ENCODE peak calls at places on chromosomes 7 and 10, in five cellular contexts. One of them, this sample, is unnamed.

GRCh38 chr7:122219253-122219865 is 75.3 kb upstream of the AASS start:
- DNase-seq in prostate gland: no peak
- DNase-seq in body of pancreas: no peak
- DNase-seq in tibial nerve: no peak
- DNase-seq in sigmoid colon: no peak
- DNase-seq in this sample: no peak

GRCh38 chr10:132977807-132978206 is 35.4 kb upstream of the CFAP46 start:
- DNase-seq in prostate gland: no peak
- DNase-seq in body of pancreas: no peak
- DNase-seq in sigmoid colon: no peak
- DNase-seq in tibial nerve: no peak
- DNase-seq in this sample: no peak

GRCh38 chr7:75856562-75856961 is 22.3 kb upstream of the RHBDD2 start:
- DNase-seq in sigmoid colon: no peak
- DNase-seq in body of pancreas: peak
- DNase-seq in tibial nerve: no peak
- DNase-seq in prostate gland: no peak
- DNase-seq in this sample: no peak

GRCh38 chr10:86291616-86292340 is 74.8 kb downstream of the GRID1 start:
- DNase-seq in body of pancreas: no peak
- DNase-seq in sigmoid colon: peak
- DNase-seq in prostate gland: no peak
- DNase-seq in tibial nerve: no peak
- DNase-seq in this sample: no peak

GRCh38 chr7:137091396-137091795 is 222.9 kb downstream of the CHRM2 start:
- DNase-seq in tibial nerve: no peak
- DNase-seq in prostate gland: no peak
- DNase-seq in sigmoid colon: no peak
- DNase-seq in body of pancreas: no peak
- DNase-seq in this sample: no peak

GRCh38 chr7:66629222-66629658 is 559 bp downstream of the KCTD7 start:
- DNase-seq in sigmoid colon: peak
- DNase-seq in tibial nerve: no peak
- DNase-seq in prostate gland: no peak
- DNase-seq in body of pancreas: no peak
- DNase-seq in this sample: peak

GRCh38 chr7:47709451-47709850 is 127.5 kb upstream of the TNS3 start:
- DNase-seq in sigmoid colon: no peak
- DNase-seq in tibial nerve: no peak
- DNase-seq in prostate gland: no peak
- DNase-seq in body of pancreas: no peak
- DNase-seq in this sample: no peak

GRCh38 chr10:131786756-131787605 is 113.8 kb upstream of the PPP2R2D start:
- DNase-seq in body of pancreas: peak
- DNase-seq in sigmoid colon: no peak
- DNase-seq in tibial nerve: no peak
- DNase-seq in prostate gland: peak
- DNase-seq in this sample: peak

GRCh38 chr7:150879345-150879744 is 27.0 kb downstream of the AOC1 start:
- DNase-seq in tibial nerve: no peak
- DNase-seq in sigmoid colon: no peak
- DNase-seq in prostate gland: no peak
- DNase-seq in body of pancreas: no peak
- DNase-seq in this sample: no peak

GRCh38 chr7:155918720-155919399 is 106.6 kb upstream of the SHH start:
- DNase-seq in tibial nerve: no peak
- DNase-seq in sigmoid colon: no peak
- DNase-seq in prostate gland: no peak
- DNase-seq in body of pancreas: peak
- DNase-seq in this sample: peak

GRCh38 chr7:82263880-82264751 is 179.5 kb downstream of the CACNA2D1 start:
- DNase-seq in sigmoid colon: no peak
- DNase-seq in tibial nerve: no peak
- DNase-seq in body of pancreas: no peak
- DNase-seq in prostate gland: no peak
- DNase-seq in this sample: no peak

GRCh38 chr7:86202833-86203232 is 440.9 kb upstream of the GRM3 start:
- DNase-seq in tibial nerve: no peak
- DNase-seq in sigmoid colon: no peak
- DNase-seq in body of pancreas: no peak
- DNase-seq in prostate gland: no peak
- DNase-seq in this sample: no peak

GRCh38 chr10:67884313-67884841 is at the start of gene SIRT1:
- DNase-seq in tibial nerve: peak
- DNase-seq in prostate gland: peak
- DNase-seq in body of pancreas: peak
- DNase-seq in sigmoid colon: peak
- DNase-seq in this sample: peak

GRCh38 chr7:98354052-98354451 is 46.8 kb downstream of the BAIAP2L1 start:
- DNase-seq in body of pancreas: no peak
- DNase-seq in prostate gland: no peak
- DNase-seq in sigmoid colon: no peak
- DNase-seq in tibial nerve: no peak
- DNase-seq in this sample: no peak

GRCh38 chr7:880450-880849 is 4.1 kb downstream of the GET4 start:
- DNase-seq in sigmoid colon: no peak
- DNase-seq in tibial nerve: no peak
- DNase-seq in prostate gland: no peak
- DNase-seq in body of pancreas: no peak
- DNase-seq in this sample: no peak

GRCh38 chr10:8910314-8910713 is 855.8 kb downstream of the GATA3 start:
- DNase-seq in prostate gland: no peak
- DNase-seq in tibial nerve: no peak
- DNase-seq in body of pancreas: peak
- DNase-seq in sigmoid colon: no peak
- DNase-seq in this sample: no peak

GRCh38 chr7:155411718-155412415 is 46.1 kb upstream of the EN2 start:
- DNase-seq in tibial nerve: no peak
- DNase-seq in body of pancreas: no peak
- DNase-seq in prostate gland: no peak
- DNase-seq in sigmoid colon: no peak
- DNase-seq in this sample: no peak

GRCh38 chr7:122673951-122674350 is 25.0 kb downstream of the RNF133 start:
- DNase-seq in tibial nerve: no peak
- DNase-seq in prostate gland: no peak
- DNase-seq in sigmoid colon: no peak
- DNase-seq in body of pancreas: no peak
- DNase-seq in this sample: no peak

GRCh38 chr10:60733189-60733815 is 45.0 kb upstream of the CDK1 start:
- DNase-seq in tibial nerve: no peak
- DNase-seq in sigmoid colon: no peak
- DNase-seq in prostate gland: peak
- DNase-seq in body of pancreas: peak
- DNase-seq in this sample: peak

GRCh38 chr10:11789294-11789693 is 33.9 kb upstream of the PROSER2 start:
- DNase-seq in tibial nerve: no peak
- DNase-seq in body of pancreas: no peak
- DNase-seq in prostate gland: no peak
- DNase-seq in sigmoid colon: no peak
- DNase-seq in this sample: no peak

GRCh38 chr7:55339033-55339995 is 25.8 kb upstream of the LANCL2 start:
- DNase-seq in sigmoid colon: no peak
- DNase-seq in body of pancreas: no peak
- DNase-seq in tibial nerve: no peak
- DNase-seq in prostate gland: no peak
- DNase-seq in this sample: no peak

GRCh38 chr10:1109795-1110673 is 53.8 kb downstream of the WDR37 start:
- DNase-seq in sigmoid colon: no peak
- DNase-seq in prostate gland: peak
- DNase-seq in tibial nerve: no peak
- DNase-seq in body of pancreas: peak
- DNase-seq in this sample: no peak

GRCh38 chr7:156456503-156457115 is 184.0 kb upstream of the RNF32 start:
- DNase-seq in tibial nerve: no peak
- DNase-seq in body of pancreas: peak
- DNase-seq in sigmoid colon: no peak
- DNase-seq in prostate gland: no peak
- DNase-seq in this sample: peak

GRCh38 chr10:49761789-49762565 is at the start of gene OGDHL:
- DNase-seq in sigmoid colon: no peak
- DNase-seq in body of pancreas: peak
- DNase-seq in tibial nerve: no peak
- DNase-seq in prostate gland: peak
- DNase-seq in this sample: no peak

GRCh38 chr10:15228426-15228825 is 59.9 kb upstream of the NMT2 start:
- DNase-seq in prostate gland: no peak
- DNase-seq in tibial nerve: no peak
- DNase-seq in sigmoid colon: no peak
- DNase-seq in body of pancreas: no peak
- DNase-seq in this sample: no peak

GRCh38 chr10:106438386-106438785 is 726.1 kb downstream of the SORCS1 start:
- DNase-seq in body of pancreas: no peak
- DNase-seq in prostate gland: no peak
- DNase-seq in tibial nerve: no peak
- DNase-seq in sigmoid colon: no peak
- DNase-seq in this sample: no peak

GRCh38 chr7:115086146-115086841 is 164.4 kb downstream of the MDFIC start:
- DNase-seq in sigmoid colon: no peak
- DNase-seq in body of pancreas: no peak
- DNase-seq in prostate gland: no peak
- DNase-seq in tibial nerve: no peak
- DNase-seq in this sample: no peak

GRCh38 chr10:100508691-100509150 is 10.9 kb downstream of the SEC31B start:
- DNase-seq in prostate gland: no peak
- DNase-seq in sigmoid colon: no peak
- DNase-seq in body of pancreas: peak
- DNase-seq in tibial nerve: no peak
- DNase-seq in this sample: peak

GRCh38 chr10:79984851-79985250 is 35.9 kb upstream of the SFTPD start:
- DNase-seq in prostate gland: no peak
- DNase-seq in body of pancreas: no peak
- DNase-seq in tibial nerve: no peak
- DNase-seq in sigmoid colon: no peak
- DNase-seq in this sample: peak

GRCh38 chr7:151876899-151877777 is at the start of gene PRKAG2:
- DNase-seq in prostate gland: peak
- DNase-seq in body of pancreas: peak
- DNase-seq in tibial nerve: peak
- DNase-seq in sigmoid colon: peak
- DNase-seq in this sample: peak

GRCh38 chr7:107441576-107442422 is 28.1 kb upstream of the GPR22 start:
- DNase-seq in sigmoid colon: no peak
- DNase-seq in prostate gland: no peak
- DNase-seq in tibial nerve: no peak
- DNase-seq in body of pancreas: no peak
- DNase-seq in this sample: no peak

GRCh38 chr10:124605001-124605370 is 139.2 kb downstream of the FAM53B start:
- DNase-seq in tibial nerve: no peak
- DNase-seq in sigmoid colon: no peak
- DNase-seq in body of pancreas: no peak
- DNase-seq in prostate gland: no peak
- DNase-seq in this sample: no peak

GRCh38 chr10:102450374-102451104 is 804 bp downstream of the C10orf95 start:
- DNase-seq in prostate gland: peak
- DNase-seq in tibial nerve: peak
- DNase-seq in body of pancreas: peak
- DNase-seq in sigmoid colon: peak
- DNase-seq in this sample: peak
- TF ChIP-seq CTCF in prostate gland: no peak
- TF ChIP-seq CTCF in tibial nerve: no peak
- TF ChIP-seq CTCF in body of pancreas: no peak
- TF ChIP-seq CTCF in sigmoid colon: no peak
- TF ChIP-seq CTCF in this sample: no peak

DNA sequence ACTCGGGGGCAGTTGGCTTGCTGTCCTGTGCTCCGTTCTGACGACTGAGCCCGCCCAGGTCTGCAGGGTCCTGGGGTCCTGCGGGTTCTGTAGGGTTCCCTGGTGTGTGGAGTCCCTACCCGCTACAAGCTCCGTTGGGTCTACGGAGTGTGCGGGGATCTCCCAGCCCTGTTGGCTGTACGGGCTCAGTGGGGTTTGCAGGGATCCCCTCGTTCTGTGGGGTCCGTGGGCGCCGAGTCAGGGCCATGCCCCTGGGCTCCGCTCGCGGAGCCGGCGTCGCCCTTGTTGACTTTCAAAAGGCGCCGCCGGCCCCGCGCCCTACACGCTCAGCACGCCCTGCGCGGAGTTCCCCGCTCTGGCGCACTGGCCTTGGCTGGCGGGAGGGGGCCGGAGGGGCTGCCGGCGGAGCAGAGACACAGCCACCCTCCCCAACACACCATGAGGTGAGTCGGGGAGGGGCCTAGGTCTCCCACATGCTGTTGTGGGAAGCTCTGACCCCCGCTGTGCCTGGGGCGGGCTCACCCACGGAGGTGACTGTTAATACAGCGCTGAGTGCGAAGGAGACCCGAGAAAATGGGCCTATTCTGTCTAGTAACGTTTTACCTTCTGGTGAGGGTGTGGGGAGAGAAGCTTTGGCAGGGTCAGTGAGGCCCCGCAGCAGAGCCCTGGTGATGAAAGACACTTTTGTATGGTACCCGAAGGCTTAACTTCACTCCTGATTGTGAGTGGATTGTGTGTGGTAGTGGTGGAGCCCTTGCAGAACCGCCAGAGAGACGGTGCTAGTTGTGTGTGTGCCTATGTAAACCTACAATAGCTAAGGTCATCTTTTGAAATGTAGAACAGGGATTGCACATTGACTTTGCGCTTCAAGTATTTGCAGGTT is 8.1 kb downstream of the TASOR2 start:
- DNase-seq in body of pancreas: peak
- DNase-seq in tibial nerve: no peak
- DNase-seq in prostate gland: peak
- DNase-seq in sigmoid colon: peak
- DNase-seq in this sample: no peak
- H3K4me3 ChIP-seq in body of pancreas: no peak
- H3K4me3 ChIP-seq in tibial nerve: peak
- H3K4me3 ChIP-seq in prostate gland: peak
- H3K4me3 ChIP-seq in sigmoid colon: peak
- H3K4me3 ChIP-seq in this sample: peak

GRCh38 chr7:77352688-77353406 is 63.3 kb downstream of the GSAP start:
- DNase-seq in sigmoid colon: no peak
- DNase-seq in tibial nerve: no peak
- DNase-seq in body of pancreas: no peak
- DNase-seq in prostate gland: no peak
- DNase-seq in this sample: no peak

GRCh38 chr7:77353407-77353721 is 62.8 kb downstream of the GSAP start:
- DNase-seq in body of pancreas: no peak
- DNase-seq in tibial nerve: no peak
- DNase-seq in sigmoid colon: no peak
- DNase-seq in prostate gland: no peak
- DNase-seq in this sample: no peak

GRCh38 chr7:77349141-77349540 is 67.0 kb downstream of the GSAP start:
- DNase-seq in sigmoid colon: no peak
- DNase-seq in tibial nerve: no peak
- DNase-seq in prostate gland: no peak
- DNase-seq in body of pancreas: no peak
- DNase-seq in this sample: no peak

GRCh38 chr7:77353911-77354310 is 62.2 kb downstream of the GSAP start:
- DNase-seq in prostate gland: no peak
- DNase-seq in body of pancreas: no peak
- DNase-seq in tibial nerve: no peak
- DNase-seq in sigmoid colon: no peak
- DNase-seq in this sample: no peak

GRCh38 chr7:77351539-77352004 is 64.6 kb downstream of the GSAP start:
- DNase-seq in prostate gland: no peak
- DNase-seq in sigmoid colon: no peak
- DNase-seq in tibial nerve: no peak
- DNase-seq in body of pancreas: peak
- DNase-seq in this sample: no peak
- TF ChIP-seq POLR2A in prostate gland: no peak
- TF ChIP-seq POLR2A in sigmoid colon: no peak
- TF ChIP-seq POLR2A in tibial nerve: no peak
- TF ChIP-seq POLR2A in body of pancreas: no peak
- TF ChIP-seq POLR2A in this sample: no peak

GRCh38 chr7:119935418-119936025 is 337.5 kb upstream of the KCND2 start:
- DNase-seq in prostate gland: no peak
- DNase-seq in sigmoid colon: no peak
- DNase-seq in tibial nerve: no peak
- DNase-seq in body of pancreas: no peak
- DNase-seq in this sample: no peak
- TF ChIP-seq CTCF in prostate gland: no peak
- TF ChIP-seq CTCF in sigmoid colon: no peak
- TF ChIP-seq CTCF in tibial nerve: peak
- TF ChIP-seq CTCF in body of pancreas: peak
- TF ChIP-seq CTCF in this sample: no peak

This sample was measured in lower leg skin.